ENCODE peak calls at places on chromosomes 16 and 17, in six cellular contexts. F is tibial nerve, O is gastrocnemius medialis, Y is adrenal gland, R is uterus, K is erythroblast. W is an unnamed sample.
A peak's percentile ranks its signal among the peaks of the same experiment; 100 is the strongest.

GRCh38 chr16:12758031-12758669 is 45.5 kb downstream of the CPPED1 start:
- DNase-seq in F (no peak), R (no peak), O (no peak), Y (no peak), K (peak; percentile 61), W (no peak)

GRCh38 chr17:15171433-15172047 is 93.6 kb downstream of the PMP22 start:
- DNase-seq in F (peak; percentile 63), R (peak; percentile 28), Y (peak; percentile 81), O (peak; percentile 9), K (peak; percentile 48), W (peak; percentile 68)

GRCh38 chr17:78026381-78026780 is 67.9 kb downstream of the TNRC6C start:
- DNase-seq in R (no peak), F (no peak), K (peak; percentile 24), Y (no peak), O (no peak), W (no peak)

GRCh38 chr17:8922923-8923322 is 42.6 kb downstream of the PIK3R5 start:
- DNase-seq in O (no peak), Y (no peak), F (no peak), R (no peak), K (no peak), W (no peak)

GRCh38 chr17:43226393-43226792 is 2.0 kb downstream of the CCDC200 start:
- DNase-seq in R (no peak), O (no peak), F (peak; percentile 3), Y (peak; percentile 2), K (no peak), W (no peak)

GRCh38 chr16:28000314-28000713 is 63.2 kb downstream of the GSG1L start:
- DNase-seq in Y (no peak), F (no peak), K (no peak), R (no peak), O (no peak), W (no peak)

GRCh38 chr16:54080524-54081008 is 206.0 kb downstream of the IRX3 start:
- DNase-seq in O (no peak), Y (no peak), K (no peak), R (no peak), F (no peak), W (no peak)

GRCh38 chr17:22695228-22695619 is 1002.9 kb downstream of the KCNJ18 start:
- DNase-seq in Y (no peak), F (no peak), K (no peak), R (no peak), O (no peak), W (no peak)

GRCh38 chr16:14618566-14618965 is 11.5 kb downstream of the PARN start:
- DNase-seq in O (no peak), F (no peak), K (no peak), R (no peak), Y (no peak), W (no peak)

GRCh38 chr16:21663889-21664647 is at the start of gene OTOA:
- DNase-seq in Y (peak; percentile 19), O (no peak), K (peak; percentile 16), R (no peak), F (no peak), W (no peak)

GRCh38 chr17:27339836-27340550 is 46.1 kb downstream of the WSB1 start:
- DNase-seq in R (no peak), K (peak; percentile 65), Y (no peak), F (no peak), O (no peak), W (no peak)

GRCh38 chr17:10737168-10737622 is 7.4 kb upstream of the TMEM220 start:
- DNase-seq in F (peak; percentile 77), O (peak; percentile 30), K (peak; percentile 56), R (peak; percentile 57), Y (peak; percentile 69), W (peak; percentile 91)

GRCh38 chr16:30698816-30699614 is at the start of gene SRCAP:
- DNase-seq in O (peak; percentile 81), Y (peak; percentile 81), R (peak; percentile 90), F (peak; percentile 90), K (peak; percentile 94), W (peak; percentile 94)
- TF ChIP-seq POLR2A in O (peak; percentile 75), Y (peak; percentile 32), R (peak; percentile 80), F (peak; percentile 13), K (peak; percentile 39), W (peak; percentile 62)

GRCh38 chr17:34220045-34220775 is 34.9 kb upstream of the CCL2 start:
- DNase-seq in O (no peak), F (no peak), K (no peak), Y (no peak), R (no peak), W (no peak)
- TF ChIP-seq POLR2A in O (no peak), F (no peak), K (no peak), Y (no peak), R (no peak), W (no peak)

DNA sequence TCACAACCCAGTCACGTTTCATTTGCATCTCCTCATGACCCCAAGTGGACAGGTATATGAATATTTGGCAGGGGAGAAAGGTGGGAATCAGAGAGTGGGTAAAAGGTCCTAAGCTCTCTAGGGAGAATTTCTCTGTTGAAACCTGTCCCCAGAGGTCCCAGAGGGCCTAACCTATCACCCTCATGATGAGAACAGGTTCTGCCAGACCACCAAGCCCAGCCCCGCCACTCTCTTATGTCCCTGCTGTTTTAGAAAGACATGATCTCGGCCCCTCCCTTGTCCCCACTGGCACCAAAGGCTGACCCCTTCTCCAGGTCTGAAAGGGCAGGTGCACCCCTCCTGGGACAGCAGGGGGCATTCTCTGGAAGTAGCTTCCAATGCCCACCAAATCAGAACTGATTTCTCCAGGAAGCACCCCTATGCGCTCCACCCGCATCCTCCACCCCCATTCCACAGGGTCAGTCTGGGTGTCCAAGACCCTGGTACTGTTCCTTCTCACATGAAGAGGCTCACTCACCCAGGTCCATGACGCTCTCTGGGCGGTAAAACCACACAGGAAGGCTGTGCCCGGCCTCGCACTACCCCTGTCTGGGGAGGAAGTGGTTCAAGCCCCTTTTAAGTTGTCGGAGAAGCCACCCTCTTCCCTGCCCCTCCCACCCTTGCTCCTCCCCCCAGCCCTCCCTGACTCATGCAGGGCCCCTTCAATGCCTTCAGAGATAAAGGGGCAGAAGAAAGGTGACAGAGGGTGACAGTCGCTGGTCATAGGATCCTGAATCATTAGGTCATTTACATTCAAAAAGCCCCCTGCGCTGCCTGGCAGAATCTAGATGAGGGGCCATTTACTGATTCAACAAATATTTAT is at the start of gene CCR7:
- DNase-seq in Y (no peak), F (no peak), K (peak; percentile 89), O (no peak), R (no peak), W (no peak)
- TF ChIP-seq POLR2A in Y (no peak), F (no peak), K (no peak), O (no peak), R (no peak), W (no peak)

GRCh38 chr16:67228034-67228785 is 1.3 kb downstream of the TMEM208 start:
- DNase-seq in K (no peak), R (no peak), O (no peak), Y (no peak), F (no peak), W (no peak)

GRCh38 chr16:67228905-67229304 is 2.0 kb downstream of the TMEM208 start:
- DNase-seq in O (no peak), R (no peak), K (no peak), F (no peak), Y (no peak), W (peak; percentile 33)

GRCh38 chr16:67230809-67231660 is 4.1 kb downstream of the TMEM208 start:
- DNase-seq in Y (no peak), O (no peak), R (no peak), K (no peak), F (no peak), W (no peak)

GRCh38 chr16:67227567-67227921 is 614 bp downstream of the TMEM208 start:
- DNase-seq in F (no peak), R (no peak), O (no peak), Y (no peak), K (no peak), W (no peak)

GRCh38 chr16:67229906-67230808 is 3.2 kb downstream of the TMEM208 start:
- DNase-seq in O (no peak), Y (no peak), F (no peak), K (no peak), R (no peak), W (peak; percentile 53)
- TF ChIP-seq POLR2A in O (no peak), Y (no peak), F (no peak), K (no peak), R (no peak), W (no peak)

GRCh38 chr16:2474877-2475412 is at the start of gene TBC1D24:
- DNase-seq in R (peak; percentile 86), F (peak; percentile 71), O (peak; percentile 63), K (peak; percentile 93), Y (peak; percentile 80), W (peak; percentile 91)
- TF ChIP-seq POLR2A in R (peak; percentile 69), F (peak; percentile 47), O (peak; percentile 84), K (no peak), Y (peak; percentile 67), W (peak; percentile 72)

GRCh38 chr17:17972126-17972951 is at the start of the genes DRC3 and TOM1L2:
- DNase-seq in K (peak; percentile 100), O (peak; percentile 100), F (peak; percentile 99), R (peak; percentile 100), Y (peak; percentile 100), W (peak; percentile 100)
- TF ChIP-seq POLR2A in K (peak; percentile 69), O (peak; percentile 98), F (peak; percentile 89), R (peak; percentile 90), Y (peak; percentile 89), W (peak; percentile 73)

GRCh38 chr16:23318639-23319038 is 16.5 kb downstream of the SCNN1B start:
- DNase-seq in R (no peak), O (no peak), K (no peak), F (no peak), Y (no peak), W (no peak)

GRCh38 chr16:23317266-23317661 is 15.2 kb downstream of the SCNN1B start:
- DNase-seq in O (no peak), Y (no peak), R (no peak), K (no peak), F (no peak), W (no peak)

GRCh38 chr16:23317751-23318150 is 15.6 kb downstream of the SCNN1B start:
- DNase-seq in K (no peak), Y (no peak), F (no peak), R (no peak), O (no peak), W (no peak)

GRCh38 chr16:23316634-23317265 is 14.6 kb downstream of the SCNN1B start:
- DNase-seq in R (no peak), Y (no peak), K (no peak), O (no peak), F (no peak), W (no peak)

DNA sequence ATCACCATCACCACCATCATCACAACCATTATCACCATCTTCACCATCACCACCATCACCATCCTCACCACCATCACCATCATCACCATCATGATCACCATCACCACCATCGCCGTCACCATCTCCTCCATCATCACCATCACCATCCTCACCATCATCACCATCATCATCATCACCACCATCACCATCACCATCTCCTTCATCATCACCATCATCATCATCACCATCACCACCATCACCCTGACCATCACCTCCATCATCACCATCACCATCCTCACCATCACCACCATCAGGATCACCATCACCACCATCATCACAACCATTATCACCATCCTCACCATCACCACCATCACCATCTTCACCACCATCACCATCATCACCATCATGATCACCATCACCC is 14.1 kb downstream of the SCNN1B start:
- DNase-seq in F (no peak), Y (no peak), O (no peak), R (no peak), K (no peak), W (no peak)
- TF ChIP-seq POLR2A in F (no peak), Y (no peak), O (no peak), R (no peak), K (no peak), W (no peak)